ENCODE peak calls at places on chromosomes 2 and 18, in six cellular contexts. F is activated CD4-positive, alpha-beta T cell treated with anti-CD3 and anti-CD28 coated beads for 24 hours; C is left ventricle myocardium superior; E is D341Med; P is HTR-8/SVneo; N is posterior vena cava. Q is an unnamed sample.

GRCh38 chr2:22826658-22827165 is 558.3 kb upstream of the KLHL29 start:
- DNase-seq in C (no peak), E (no peak), N (no peak), F (no peak), P (no peak), Q (no peak)

GRCh38 chr2:185417111-185417510 is 321.5 kb upstream of the FSIP2 start:
- DNase-seq in E (no peak), C (no peak), F (no peak), P (no peak), N (no peak), Q (no peak)

GRCh38 chr2:164620873-164621760 is at the start of gene GRB14:
- DNase-seq in E (peak; percentile 74), C (peak; percentile 75), P (peak; percentile 32), N (no peak), F (no peak), Q (peak; percentile 70)

GRCh38 chr2:20129320-20130274 is 78.2 kb upstream of the LAPTM4A start:
- DNase-seq in E (no peak), C (no peak), N (peak; percentile 74), F (no peak), P (no peak), Q (no peak)

GRCh38 chr18:12420831-12421421 is 13.2 kb downstream of the PRELID3A start:
- DNase-seq in E (peak; percentile 94), F (no peak), P (no peak), C (no peak), N (no peak), Q (peak; percentile 74)

GRCh38 chr2:223731503-223731902 is 105.9 kb downstream of the AP1S3 start:
- DNase-seq in P (no peak), N (no peak), F (no peak), C (no peak), E (no peak), Q (no peak)

GRCh38 chr2:224565452-224566035 is 19.6 kb downstream of the CUL3 start:
- DNase-seq in C (no peak), F (no peak), E (no peak), P (no peak), N (no peak), Q (no peak)

GRCh38 chr18:10057808-10058791 is 144.3 kb downstream of the VAPA start:
- DNase-seq in P (peak; percentile 39), C (no peak), F (no peak), E (no peak), N (no peak), Q (no peak)

GRCh38 chr18:48274301-48274700 is 134.9 kb downstream of the ZBTB7C start:
- DNase-seq in N (no peak), F (no peak), E (no peak), P (no peak), C (no peak), Q (no peak)

GRCh38 chr2:164186596-164186995 is 434.7 kb downstream of the GRB14 start:
- DNase-seq in C (no peak), P (no peak), E (no peak), N (no peak), F (no peak), Q (no peak)

GRCh38 chr18:57802166-57802868 is 798 bp downstream of the ATP8B1 start:
- DNase-seq in N (no peak), P (no peak), F (no peak), E (no peak), C (no peak), Q (no peak)

GRCh38 chr2:236818281-236819045 is 248.8 kb downstream of the ACKR3 start:
- DNase-seq in E (no peak), C (no peak), P (no peak), F (no peak), N (no peak), Q (no peak)

GRCh38 chr2:316381-316780 is 28.5 kb upstream of the ALKAL2 start:
- DNase-seq in E (no peak), C (no peak), N (no peak), P (no peak), F (no peak), Q (no peak)

GRCh38 chr2:237389831-237390230 is 24.1 kb downstream of the COL6A3 start:
- DNase-seq in C (no peak), E (no peak), F (no peak), N (no peak), P (no peak), Q (no peak)

GRCh38 chr2:182763311-182763912 is 47.4 kb downstream of the DNAJC10 start:
- DNase-seq in N (no peak), F (no peak), P (peak; percentile 5), C (no peak), E (peak; percentile 50), Q (peak; percentile 6)

GRCh38 chr2:110866036-110866435 is 133.7 kb downstream of the ACOXL start:
- DNase-seq in F (no peak), E (no peak), P (no peak), C (no peak), N (no peak), Q (no peak)

GRCh38 chr2:160228141-160228963 is 28.3 kb upstream of the ITGB6 start:
- DNase-seq in F (no peak), E (no peak), C (no peak), N (no peak), P (no peak), Q (no peak)